ENCODE peak calls at places on chromosomes 11 and 22, in six cellular contexts. F, X, C, U, M and B are unnamed samples. For H3K4me1 and H3K9me3, the result is how much of the 10 kb centered on the place peaks cover.

GRCh38 chr11:77201991-77202841 is 74.2 kb downstream of the MYO7A start:
- DNase-seq in F (no peak), C (no peak), M (no peak), U (peak), X (no peak), B (no peak)

GRCh38 chr11:105573091-105573490 is 36.8 kb upstream of the GRIA4 start:
- DNase-seq in M (no peak), X (no peak), F (no peak), C (peak), U (no peak), B (no peak)

GRCh38 chr11:104926771-104927470 is 28.7 kb upstream of the CASP12 start:
- DNase-seq in X (no peak), U (no peak), M (no peak), F (no peak), C (no peak), B (peak)

GRCh38 chr22:50218996-50219727 is 18.4 kb downstream of the SELENOO start:
- DNase-seq in F (no peak), U (peak), C (peak), M (peak), X (peak), B (peak)

GRCh38 chr22:29689201-29689871 is 30.5 kb upstream of the CABP7 start:
- DNase-seq in F (no peak), U (no peak), X (peak), C (no peak), M (no peak), B (no peak)

GRCh38 chr11:46588131-46588530 is 5.7 kb downstream of the AMBRA1 start:
- DNase-seq in U (no peak), C (peak), M (no peak), F (no peak), X (no peak), B (no peak)

GRCh38 chr22:30751529-30751928 is 56.9 kb downstream of the OSBP2 start:
- DNase-seq in X (no peak), C (no peak), M (no peak), F (no peak), U (no peak), B (no peak)

GRCh38 chr11:44618561-44619425 is 53.3 kb downstream of the CD82 start:
- DNase-seq in F (no peak), M (no peak), X (no peak), U (peak), C (no peak), B (no peak)

GRCh38 chr22:20490941-20491307 is 4.7 kb downstream of the KLHL22 start:
- DNase-seq in C (no peak), M (no peak), X (no peak), F (no peak), U (no peak), B (no peak)

GRCh38 chr11:96134622-96135021 is 208.4 kb downstream of the MAML2 start:
- DNase-seq in X (no peak), M (no peak), U (no peak), C (peak), F (no peak), B (no peak)

GRCh38 chr22:44379817-44380560 is 67.2 kb upstream of the SHISAL1 start:
- DNase-seq in M (no peak), F (no peak), X (no peak), C (no peak), U (no peak), B (no peak)

GRCh38 chr11:27444801-27445215 is 27.8 kb downstream of the LGR4 start:
- DNase-seq in M (peak), F (no peak), X (no peak), U (no peak), C (no peak), B (no peak)

GRCh38 chr11:111707039-111707690 is 59.0 kb downstream of the PPP2R1B start:
- DNase-seq in X (peak), M (peak), C (peak), U (peak), F (no peak), B (peak)

GRCh38 chr22:45612940-45613339 is 58.7 kb upstream of the ATXN10 start:
- DNase-seq in M (no peak), U (no peak), F (no peak), C (no peak), X (no peak), B (no peak)

GRCh38 chr11:115965754-115966504 is 461.7 kb upstream of the CADM1 start:
- DNase-seq in C (peak), X (no peak), F (no peak), M (no peak), U (no peak), B (peak)

GRCh38 chr11:1388763-1389102 is 1.0 kb upstream of the BRSK2 start:
- DNase-seq in X (no peak), U (no peak), M (no peak), F (no peak), C (no peak), B (no peak)

GRCh38 chr22:38649841-38650522 is 6.2 kb downstream of the FAM227A start:
- DNase-seq in U (no peak), X (no peak), M (no peak), F (no peak), C (no peak), B (no peak)

GRCh38 chr22:35732116-35732515 is 14.4 kb downstream of the APOL5 start:
- DNase-seq in M (no peak), C (no peak), X (no peak), F (no peak), U (no peak), B (no peak)

GRCh38 chr11:86222081-86222480 is 22.5 kb upstream of the EED start:
- DNase-seq in F (no peak), C (no peak), U (no peak), M (no peak), X (no peak), B (no peak)

GRCh38 chr11:128532016-128532570 is 55.3 kb downstream of the ETS1 start:
- DNase-seq in C (no peak), X (no peak), U (peak), M (no peak), F (no peak), B (no peak)

GRCh38 chr11:35148163-35148562 is 9.2 kb downstream of the CD44 start:
- DNase-seq in X (no peak), F (no peak), U (no peak), M (no peak), C (no peak), B (no peak)

GRCh38 chr22:28151241-28151640 is 232.2 kb upstream of the PITPNB start:
- DNase-seq in X (no peak), F (no peak), U (no peak), M (peak), C (no peak), B (no peak)

GRCh38 chr22:23478175-23478574 is 101.9 kb downstream of the IGLL1 start:
- DNase-seq in F (no peak), M (no peak), U (no peak), C (no peak), X (no peak), B (no peak)

GRCh38 chr11:10858505-10859360 is 880 bp upstream of the ZBED5 start:
- DNase-seq in C (peak), U (peak), X (peak), M (peak), F (no peak), B (peak)

GRCh38 chr11:98260983-98261382 is 759.8 kb upstream of the CNTN5 start:
- DNase-seq in M (no peak), U (no peak), F (no peak), X (no peak), C (no peak), B (no peak)

GRCh38 chr22:19984851-19985811 is 31.5 kb downstream of the ARVCF start:
- DNase-seq in U (no peak), C (no peak), M (no peak), F (no peak), X (no peak), B (no peak)

GRCh38 chr11:38547464-38547863 is 1949.4 kb upstream of the RAG2 start:
- DNase-seq in C (no peak), M (no peak), U (no peak), X (no peak), F (no peak), B (no peak)

GRCh38 chr22:49185312-49185969 is 642.2 kb downstream of the BRD1 start:
- DNase-seq in F (no peak), M (peak), U (no peak), X (no peak), C (no peak), B (no peak)

GRCh38 chr22:50672471-50673230 is at the start of gene SHANK3:
- DNase-seq in U (no peak), C (no peak), X (no peak), F (no peak), M (no peak), B (peak)

GRCh38 chr11:27703453-27703852 is 3.2 kb upstream of the BDNF start:
- DNase-seq in F (no peak), X (no peak), M (no peak), U (no peak), C (peak), B (no peak)

GRCh38 chr11:121889931-121890330 is 226.1 kb downstream of the BLID start:
- DNase-seq in X (no peak), C (peak), U (no peak), M (no peak), F (no peak), B (no peak)

GRCh38 chr11:65290448-65291165 is 24.1 kb upstream of the CDC42EP2 start:
- DNase-seq in X (no peak), M (no peak), C (peak), U (peak), F (no peak), B (peak)

GRCh38 chr11:125401746-125402145 is 94.3 kb downstream of the FEZ1 start:
- DNase-seq in U (no peak), X (no peak), F (no peak), C (peak), M (no peak), B (no peak)

GRCh38 chr11:880447-880846 is 30.2 kb downstream of the CHID1 start:
- DNase-seq in M (no peak), U (no peak), C (no peak), X (no peak), F (no peak), B (no peak)

DNA sequence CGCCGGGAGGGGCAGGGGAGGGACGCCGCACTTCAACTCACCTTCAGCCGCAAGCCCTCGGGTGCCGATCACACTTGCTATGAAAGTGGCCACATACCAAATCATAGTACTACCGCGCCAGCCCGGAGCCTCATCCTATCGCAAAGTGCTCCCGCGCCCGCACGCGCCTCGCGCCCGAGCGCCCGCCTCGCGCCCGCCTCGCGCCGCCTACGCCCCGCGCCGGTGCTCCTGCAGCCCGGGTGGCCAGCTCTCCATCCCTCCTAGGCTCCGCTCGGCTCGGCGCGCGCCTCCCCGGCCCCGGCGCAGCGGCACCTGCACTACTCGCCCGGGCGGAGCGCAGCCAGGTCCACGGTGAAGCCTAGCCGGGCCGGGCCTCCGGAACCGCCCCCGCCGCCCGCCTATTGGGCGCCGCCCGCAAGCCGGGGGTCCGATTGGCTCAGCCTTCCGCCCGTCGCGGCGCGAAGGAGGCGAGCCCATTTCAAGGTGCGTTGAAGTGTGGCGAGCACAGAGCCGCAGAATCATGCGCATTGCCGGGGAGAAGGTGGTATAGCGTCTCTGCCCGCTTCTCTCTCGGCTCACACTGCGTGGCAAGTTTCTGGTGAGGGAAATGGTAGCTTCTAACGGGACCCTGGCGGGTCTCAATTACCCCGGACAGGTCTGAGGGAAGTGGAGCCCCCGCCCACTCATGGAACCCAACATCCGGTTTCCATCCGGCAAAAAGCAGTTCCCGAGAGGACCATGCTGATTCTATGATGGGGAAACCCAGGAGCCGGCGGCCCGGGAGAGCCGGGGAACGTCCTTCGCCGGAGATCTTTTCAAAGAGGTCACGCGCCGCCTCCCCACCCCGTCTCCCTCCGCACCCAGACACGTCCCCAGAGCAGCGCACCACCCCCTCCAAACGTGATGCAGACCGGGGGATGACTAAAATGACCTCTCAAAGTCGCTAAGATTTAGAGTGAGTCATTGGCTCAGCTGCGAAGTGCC is at the start of gene IGSF9B:
- DNase-seq in F (peak), M (no peak), X (peak), U (peak), C (peak), B (peak)
- TF ChIP-seq POLR2A in F (no peak), M (no peak), X (peak), U (no peak), C (no peak), B (peak)

GRCh38 chr22:42892156-42892555 is 35.1 kb upstream of the ARFGAP3 start:
- DNase-seq in X (no peak), C (no peak), F (no peak), U (no peak), M (no peak), B (no peak)
- H3K4me1 ChIP-seq in X (under half), C (under half), F (under half), U (half or more), M (under half), B (under half)

GRCh38 chr22:40221055-40221414 is 43.3 kb downstream of the TNRC6B start:
- DNase-seq in C (no peak), M (no peak), U (no peak), X (no peak), F (no peak), B (no peak)
- H3K9me3 ChIP-seq in C (under half), M (under half), U (under half), X (under half), F (under half), B (under half)

GRCh38 chr11:114197799-114198500 is 98.2 kb upstream of the NNMT start:
- DNase-seq in M (no peak), C (peak), F (no peak), X (peak), U (peak), B (peak)
- TF ChIP-seq POLR2A in M (no peak), C (no peak), F (no peak), X (peak), U (no peak), B (no peak)

GRCh38 chr11:8756201-8756600 is 73.6 kb downstream of the RPL27A start:
- DNase-seq in C (peak), U (no peak), M (no peak), X (no peak), F (no peak), B (peak)
- H3K4me1 ChIP-seq in C (under half), U (half or more), M (under half), X (under half), F (under half), B (under half)

DNA sequence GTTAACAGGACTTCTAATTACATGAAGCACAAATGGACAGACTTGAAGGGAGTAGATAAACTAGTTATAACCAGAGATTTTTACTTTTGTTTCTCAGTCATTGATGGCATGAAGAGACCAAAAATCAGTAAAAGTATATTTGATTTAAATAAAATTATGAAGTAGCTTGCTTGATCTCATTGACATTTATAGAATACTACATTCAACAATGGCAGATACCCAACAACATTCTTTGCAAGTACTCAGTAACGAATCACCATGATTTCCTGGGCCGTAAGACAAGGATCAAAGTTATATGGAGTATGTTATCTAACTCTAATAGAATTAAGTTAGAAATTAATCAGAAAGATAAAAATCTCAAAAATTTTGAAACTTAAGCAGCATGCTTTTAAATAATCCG is 317.6 kb downstream of the TBC1D22A start:
- DNase-seq in U (no peak), C (no peak), X (no peak), F (no peak), M (no peak), B (no peak)
- H3K9me3 ChIP-seq in U (under half), C (under half), X (under half), F (under half), M (under half), B (under half)

DNA sequence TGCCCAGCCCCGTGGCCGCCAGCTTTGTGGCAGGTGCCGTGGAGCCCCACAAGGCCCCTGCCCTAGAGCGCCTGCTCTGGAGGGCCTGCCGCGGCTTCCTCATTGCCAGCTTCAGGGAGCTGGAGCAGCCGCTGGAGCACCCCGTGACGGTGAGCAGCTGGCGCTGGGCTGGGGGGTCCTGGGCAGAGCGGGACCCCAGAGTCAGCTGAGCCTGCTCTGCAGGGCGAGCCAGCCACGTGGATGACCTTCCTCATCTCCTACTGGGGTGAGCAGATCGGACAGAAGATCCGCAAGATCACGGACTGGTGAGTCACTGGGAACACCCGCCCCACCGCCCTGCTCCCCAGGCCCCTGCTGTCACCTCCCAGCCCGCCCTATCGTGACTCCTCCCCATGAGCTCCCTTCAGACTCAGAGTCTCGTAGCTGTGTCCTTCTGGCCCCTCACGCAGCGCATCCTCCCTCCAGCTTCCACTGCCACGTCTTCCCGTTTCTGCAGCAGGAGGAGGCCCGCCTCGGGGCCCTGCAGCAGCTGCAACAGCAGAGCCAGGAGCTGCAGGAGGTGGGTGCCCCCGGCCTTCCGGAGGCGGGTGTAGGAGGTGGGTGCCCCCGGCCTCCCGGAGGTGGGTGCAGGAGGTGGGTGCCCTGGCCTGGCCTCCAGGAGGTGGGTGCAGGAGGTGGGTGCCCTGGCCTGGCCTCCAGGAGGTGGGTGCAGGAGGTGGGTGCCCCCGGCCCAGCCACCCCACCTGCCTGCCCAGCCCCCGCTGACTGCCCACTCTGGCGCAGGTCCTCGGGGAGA is 4.7 kb downstream of the TCIRG1 start:
- DNase-seq in U (no peak), M (no peak), C (peak), F (peak), X (no peak), B (no peak)
- TF ChIP-seq POLR2A in U (no peak), M (no peak), C (no peak), F (no peak), X (no peak), B (no peak)

GRCh38 chr11:2678396-2678795 is 21.4 kb downstream of the KCNQ1OT1 start:
- DNase-seq in X (no peak), M (no peak), F (no peak), U (no peak), C (no peak), B (no peak)

GRCh38 chr11:2674681-2675131 is 25.1 kb downstream of the KCNQ1OT1 start:
- DNase-seq in X (peak), M (no peak), C (no peak), U (peak), F (no peak), B (peak)

GRCh38 chr11:2675540-2675939 is 24.3 kb downstream of the KCNQ1OT1 start:
- DNase-seq in U (no peak), C (no peak), M (no peak), X (no peak), F (no peak), B (no peak)

GRCh38 chr11:2679011-2679676 is 20.6 kb downstream of the KCNQ1OT1 start:
- DNase-seq in U (no peak), C (no peak), M (no peak), X (no peak), F (no peak), B (no peak)

GRCh38 chr11:2677127-2677526 is 22.7 kb downstream of the KCNQ1OT1 start:
- DNase-seq in M (no peak), X (no peak), F (no peak), U (no peak), C (no peak), B (no peak)
- H3K4me1 ChIP-seq in M (half or more), X (under half), F (under half), U (under half), C (under half), B (under half)